ENCODE peak calls at places on chromosomes 6 and 20, in five cellular contexts. One of them, this sample, is unnamed. For H3K4me1, the result is how much of the 10 kb centered on the place peaks cover.

GRCh38 chr20:44117296-44118184 is 69.4 kb downstream of the JPH2 start:
- DNase-seq in neural progenitor cell: no peak
- DNase-seq in GM23338: no peak
- DNase-seq in H1: no peak
- DNase-seq in PC-3: no peak
- DNase-seq in this sample: no peak

GRCh38 chr20:46558511-46558959 is 8.1 kb upstream of the OCSTAMP start:
- DNase-seq in neural progenitor cell: peak
- DNase-seq in GM23338: no peak
- DNase-seq in H1: no peak
- DNase-seq in PC-3: peak
- DNase-seq in this sample: peak

GRCh38 chr20:57655812-57656161 is 35.6 kb upstream of the ZBP1 start:
- DNase-seq in neural progenitor cell: no peak
- DNase-seq in GM23338: no peak
- DNase-seq in H1: no peak
- DNase-seq in PC-3: no peak
- DNase-seq in this sample: no peak

GRCh38 chr6:107237992-107238660 is 122.8 kb upstream of the BEND3 start:
- DNase-seq in neural progenitor cell: no peak
- DNase-seq in GM23338: no peak
- DNase-seq in H1: no peak
- DNase-seq in PC-3: peak
- DNase-seq in this sample: peak

GRCh38 chr20:45611054-45611453 is 18.5 kb upstream of the WFDC10A start:
- DNase-seq in neural progenitor cell: no peak
- DNase-seq in GM23338: no peak
- DNase-seq in H1: no peak
- DNase-seq in PC-3: peak
- DNase-seq in this sample: peak

GRCh38 chr6:141848029-141848890 is 284.5 kb upstream of the GJE1 start:
- DNase-seq in neural progenitor cell: no peak
- DNase-seq in GM23338: no peak
- DNase-seq in H1: no peak
- DNase-seq in PC-3: peak
- DNase-seq in this sample: peak

GRCh38 chr6:152161501-152161900 is 354.0 kb downstream of the ESR1 start:
- DNase-seq in neural progenitor cell: no peak
- DNase-seq in GM23338: no peak
- DNase-seq in H1: no peak
- DNase-seq in PC-3: peak
- DNase-seq in this sample: peak

GRCh38 chr6:144390886-144391285 is 105.8 kb downstream of the UTRN start:
- DNase-seq in neural progenitor cell: no peak
- DNase-seq in GM23338: no peak
- DNase-seq in H1: no peak
- DNase-seq in PC-3: no peak
- DNase-seq in this sample: no peak

GRCh38 chr6:133108377-133108776 is 132.8 kb upstream of the EYA4 start:
- DNase-seq in neural progenitor cell: no peak
- DNase-seq in GM23338: no peak
- DNase-seq in H1: no peak
- DNase-seq in PC-3: no peak
- DNase-seq in this sample: no peak

GRCh38 chr20:41617059-41617921 is 887 bp downstream of the CHD6 start:
- DNase-seq in neural progenitor cell: peak
- DNase-seq in GM23338: peak
- DNase-seq in H1: no peak
- DNase-seq in PC-3: peak
- DNase-seq in this sample: peak

GRCh38 chr6:91487729-91488392 is 901.0 kb upstream of the MAP3K7 start:
- DNase-seq in neural progenitor cell: no peak
- DNase-seq in GM23338: peak
- DNase-seq in H1: no peak
- DNase-seq in PC-3: no peak
- DNase-seq in this sample: no peak

GRCh38 chr6:150857062-150857905 is 8.2 kb upstream of the MTHFD1L start:
- DNase-seq in neural progenitor cell: no peak
- DNase-seq in GM23338: no peak
- DNase-seq in H1: no peak
- DNase-seq in PC-3: peak
- DNase-seq in this sample: peak

GRCh38 chr6:154613137-154613676 is 102.7 kb upstream of the CNKSR3 start:
- DNase-seq in neural progenitor cell: no peak
- DNase-seq in GM23338: no peak
- DNase-seq in H1: no peak
- DNase-seq in PC-3: peak
- DNase-seq in this sample: peak

GRCh38 chr20:41131594-41132387 is 5.6 kb upstream of the PLCG1 start:
- DNase-seq in neural progenitor cell: no peak
- DNase-seq in GM23338: no peak
- DNase-seq in H1: no peak
- DNase-seq in PC-3: no peak
- DNase-seq in this sample: no peak

GRCh38 chr6:6891074-6891754 is 216.5 kb upstream of the RREB1 start:
- DNase-seq in neural progenitor cell: no peak
- DNase-seq in GM23338: peak
- DNase-seq in H1: no peak
- DNase-seq in PC-3: no peak
- DNase-seq in this sample: no peak

GRCh38 chr6:42698217-42698616 is 24.2 kb downstream of the PRPH2 start:
- DNase-seq in neural progenitor cell: no peak
- DNase-seq in GM23338: peak
- DNase-seq in H1: no peak
- DNase-seq in PC-3: no peak
- DNase-seq in this sample: no peak

DNA sequence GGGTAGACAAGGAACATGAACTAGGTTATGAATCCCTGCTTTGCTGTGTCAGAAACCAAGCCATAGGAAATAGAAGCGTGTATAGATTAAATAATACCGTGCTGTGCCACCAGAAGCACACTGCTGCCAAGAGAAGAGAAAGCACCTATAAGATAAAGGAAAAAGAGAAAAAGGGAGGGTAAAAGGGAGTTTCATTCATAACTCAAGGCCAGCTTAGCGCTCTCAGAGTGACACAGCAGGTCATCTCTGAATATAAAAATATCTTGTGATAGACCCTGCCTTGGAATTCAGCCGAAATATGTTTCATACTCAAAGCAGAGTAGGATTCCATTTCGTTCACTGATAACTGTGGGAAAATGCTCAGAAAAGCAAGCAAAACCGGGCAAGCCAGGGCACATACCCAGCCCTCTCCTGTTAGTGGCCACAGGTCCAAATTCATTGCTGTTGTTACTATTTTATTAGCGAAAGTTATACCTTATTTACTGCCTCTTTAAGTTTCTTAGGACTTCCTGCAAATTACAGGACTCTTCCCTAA is 8.7 kb downstream of the JAG1 start:
- DNase-seq in neural progenitor cell: no peak
- DNase-seq in GM23338: no peak
- DNase-seq in H1: no peak
- DNase-seq in PC-3: no peak
- DNase-seq in this sample: peak
- H3K4me1 ChIP-seq in neural progenitor cell: half or more
- H3K4me1 ChIP-seq in GM23338: half or more
- H3K4me1 ChIP-seq in H1: under half
- H3K4me1 ChIP-seq in PC-3: under half
- H3K4me1 ChIP-seq in this sample: half or more

GRCh38 chr6:1363729-1364572 is 25.4 kb upstream of the FOXF2 start:
- DNase-seq in neural progenitor cell: no peak
- DNase-seq in GM23338: peak
- DNase-seq in H1: no peak
- DNase-seq in PC-3: peak
- DNase-seq in this sample: no peak
- H3K4me3 ChIP-seq in neural progenitor cell: no peak
- H3K4me3 ChIP-seq in GM23338: no peak
- H3K4me3 ChIP-seq in H1: no peak
- H3K4me3 ChIP-seq in PC-3: no peak
- H3K4me3 ChIP-seq in this sample: no peak

DNA sequence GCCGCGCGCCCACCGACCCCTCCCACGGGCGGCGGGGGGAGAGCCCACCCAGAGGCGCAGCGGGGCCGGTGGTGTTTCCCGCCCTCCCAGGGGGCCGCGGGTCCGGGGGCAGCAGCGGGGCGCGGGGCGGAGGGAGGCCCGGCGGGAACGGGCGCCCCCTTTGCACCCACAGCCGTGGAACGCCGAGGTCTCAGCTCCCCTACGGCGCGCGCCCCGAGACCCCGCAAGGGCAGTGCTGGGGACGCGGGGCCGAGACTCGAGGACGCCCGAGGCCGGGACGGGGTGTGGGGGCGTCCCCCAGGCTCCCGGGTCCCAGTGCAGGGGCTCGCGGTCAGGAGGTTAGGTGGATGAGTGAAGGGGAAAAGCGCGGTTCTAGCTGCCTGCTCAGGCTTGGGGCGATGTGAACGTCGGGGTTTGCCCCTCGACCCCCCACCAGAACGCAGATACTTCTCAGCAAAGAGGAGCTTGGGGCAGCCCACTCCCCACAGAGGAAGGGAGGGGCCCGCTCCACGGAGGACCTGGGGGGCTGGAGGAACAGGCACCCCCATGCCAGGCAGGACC is 65.5 kb upstream of the BHLHE23 start:
- DNase-seq in neural progenitor cell: no peak
- DNase-seq in GM23338: peak
- DNase-seq in H1: no peak
- DNase-seq in PC-3: no peak
- DNase-seq in this sample: no peak
- TF ChIP-seq EZH2 in neural progenitor cell: peak
- TF ChIP-seq EZH2 in GM23338: no peak
- TF ChIP-seq EZH2 in H1: peak
- TF ChIP-seq EZH2 in PC-3: no peak
- TF ChIP-seq EZH2 in this sample: no peak

GRCh38 chr6:33772902-33773472 is 15.9 kb downstream of the LEMD2 start:
- DNase-seq in neural progenitor cell: no peak
- DNase-seq in GM23338: no peak
- DNase-seq in H1: no peak
- DNase-seq in PC-3: no peak
- DNase-seq in this sample: no peak
- H3K4me1 ChIP-seq in neural progenitor cell: under half
- H3K4me1 ChIP-seq in GM23338: under half
- H3K4me1 ChIP-seq in H1: under half
- H3K4me1 ChIP-seq in PC-3: under half
- H3K4me1 ChIP-seq in this sample: under half

GRCh38 chr20:640674-641515 is 12.1 kb downstream of the SRXN1 start:
- DNase-seq in neural progenitor cell: no peak
- DNase-seq in GM23338: no peak
- DNase-seq in H1: no peak
- DNase-seq in PC-3: no peak
- DNase-seq in this sample: no peak

GRCh38 chr20:644692-645317 is 8.2 kb downstream of the SRXN1 start:
- DNase-seq in neural progenitor cell: no peak
- DNase-seq in GM23338: no peak
- DNase-seq in H1: no peak
- DNase-seq in PC-3: no peak
- DNase-seq in this sample: no peak

GRCh38 chr20:645318-646106 is 7.5 kb downstream of the SRXN1 start:
- DNase-seq in neural progenitor cell: peak
- DNase-seq in GM23338: peak
- DNase-seq in H1: peak
- DNase-seq in PC-3: peak
- DNase-seq in this sample: peak

GRCh38 chr20:641516-641913 is 11.5 kb downstream of the SRXN1 start:
- DNase-seq in neural progenitor cell: peak
- DNase-seq in GM23338: no peak
- DNase-seq in H1: no peak
- DNase-seq in PC-3: no peak
- DNase-seq in this sample: no peak

GRCh38 chr20:642398-643174 is 10.4 kb downstream of the SRXN1 start:
- DNase-seq in neural progenitor cell: peak
- DNase-seq in GM23338: peak
- DNase-seq in H1: no peak
- DNase-seq in PC-3: no peak
- DNase-seq in this sample: no peak
- H3K4me3 ChIP-seq in neural progenitor cell: no peak
- H3K4me3 ChIP-seq in GM23338: peak
- H3K4me3 ChIP-seq in H1: peak
- H3K4me3 ChIP-seq in PC-3: no peak
- H3K4me3 ChIP-seq in this sample: no peak

GRCh38 chr6:168774381-168774780 is 333.4 kb downstream of the SMOC2 start:
- DNase-seq in neural progenitor cell: no peak
- DNase-seq in GM23338: no peak
- DNase-seq in H1: no peak
- DNase-seq in PC-3: no peak
- DNase-seq in this sample: no peak

GRCh38 chr6:168782211-168782729 is 341.3 kb downstream of the SMOC2 start:
- DNase-seq in neural progenitor cell: no peak
- DNase-seq in GM23338: no peak
- DNase-seq in H1: no peak
- DNase-seq in PC-3: no peak
- DNase-seq in this sample: no peak

GRCh38 chr6:168773788-168774187 is 332.8 kb downstream of the SMOC2 start:
- DNase-seq in neural progenitor cell: no peak
- DNase-seq in GM23338: no peak
- DNase-seq in H1: no peak
- DNase-seq in PC-3: no peak
- DNase-seq in this sample: no peak

GRCh38 chr6:168778201-168778600 is 337.2 kb downstream of the SMOC2 start:
- DNase-seq in neural progenitor cell: no peak
- DNase-seq in GM23338: no peak
- DNase-seq in H1: no peak
- DNase-seq in PC-3: no peak
- DNase-seq in this sample: no peak
- TF ChIP-seq EZH2 in neural progenitor cell: no peak
- TF ChIP-seq EZH2 in GM23338: no peak
- TF ChIP-seq EZH2 in H1: no peak
- TF ChIP-seq EZH2 in PC-3: no peak
- TF ChIP-seq EZH2 in this sample: no peak

DNA sequence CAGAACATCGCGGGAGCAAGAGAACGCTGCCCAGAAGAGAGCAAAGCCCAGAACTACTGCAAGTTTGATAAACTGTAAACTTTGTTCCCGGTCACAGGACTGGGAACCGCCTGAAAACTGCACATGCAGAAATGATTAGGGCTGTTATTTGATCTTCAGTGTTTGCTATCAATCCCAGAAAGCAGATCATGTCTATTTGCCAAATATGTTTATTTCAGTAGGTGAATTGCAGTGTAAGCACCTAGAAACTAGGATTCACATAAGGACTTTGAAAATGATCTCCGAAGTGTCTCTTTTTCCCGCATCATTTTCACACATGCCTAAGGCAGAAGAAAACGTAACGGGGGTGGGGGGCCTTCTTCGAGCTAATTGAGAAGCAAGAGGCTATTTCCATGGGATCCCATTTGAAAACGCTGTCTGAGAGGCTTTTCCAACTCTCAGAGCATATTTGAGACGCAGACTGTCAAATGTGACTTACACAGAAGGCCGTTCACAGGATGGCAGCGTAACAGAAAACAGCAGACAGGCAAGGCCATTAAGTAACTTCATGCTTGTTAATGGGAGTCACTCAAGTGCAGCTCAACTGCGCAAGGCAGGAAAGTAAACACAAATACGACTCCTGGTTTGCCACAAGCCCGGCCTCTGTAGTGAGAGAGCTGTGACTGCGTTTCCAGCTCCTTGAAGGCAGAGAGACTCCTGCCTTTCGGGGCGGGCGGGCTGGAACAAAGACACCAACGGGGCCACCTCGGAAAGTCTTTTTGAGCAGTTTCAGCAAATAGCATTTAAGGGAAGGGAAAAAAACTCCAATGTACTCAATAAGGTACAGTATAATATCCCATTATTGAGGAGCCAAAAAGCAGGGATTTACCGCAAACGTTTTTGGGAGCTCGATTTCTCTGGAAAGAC is 144.7 kb upstream of the ZNF217 start:
- DNase-seq in neural progenitor cell: peak
- DNase-seq in GM23338: peak
- DNase-seq in H1: peak
- DNase-seq in PC-3: peak
- DNase-seq in this sample: peak
- H3K4me1 ChIP-seq in neural progenitor cell: half or more
- H3K4me1 ChIP-seq in GM23338: half or more
- H3K4me1 ChIP-seq in H1: under half
- H3K4me1 ChIP-seq in PC-3: half or more
- H3K4me1 ChIP-seq in this sample: under half